ENCODE peak calls at places on chromosomes 12 and 14, in six cellular contexts. S is activated naive CD8-positive, alpha-beta T cell treated with anti-CD3 and anti-CD28 coated beads for 36 hours; N is cardiac fibroblast; K is H7; J is astrocyte of the spinal cord; F is HTR-8/SVneo. I is an unnamed sample.

GRCh38 chr12:108236366-108236765 is 102.7 kb downstream of the CMKLR1 start:
- DNase-seq in S (no peak), N (no peak), K (no peak), J (no peak), F (no peak), I (no peak)

GRCh38 chr14:21084988-21085853 is 13.2 kb downstream of the ZNF219 start:
- DNase-seq in S (no peak), N (peak), K (no peak), J (peak), F (no peak), I (no peak)

GRCh38 chr14:100883789-100884101 is 19.8 kb downstream of the RTL1 start:
- DNase-seq in S (no peak), N (no peak), K (no peak), J (no peak), F (no peak), I (no peak)

GRCh38 chr14:93028724-93029076 is 87.0 kb downstream of the ITPK1 start:
- DNase-seq in S (no peak), N (no peak), K (no peak), J (no peak), F (no peak), I (no peak)

GRCh38 chr12:388547-389137 is 478 bp downstream of the KDM5A start:
- DNase-seq in S (peak), N (peak), K (peak), J (peak), F (no peak), I (no peak)

GRCh38 chr12:12938541-12938940 is 13.4 kb downstream of the GPRC5D start:
- DNase-seq in S (no peak), N (no peak), K (no peak), J (no peak), F (no peak), I (no peak)

GRCh38 chr12:108833355-108833733 is 24.0 kb downstream of the SSH1 start:
- DNase-seq in S (no peak), N (peak), K (no peak), J (peak), F (peak), I (peak)

GRCh38 chr12:105835505-105835904 is 303.2 kb downstream of the NUAK1 start:
- DNase-seq in S (no peak), N (no peak), K (no peak), J (no peak), F (no peak), I (no peak)

GRCh38 chr12:57896139-57896436 is 45.3 kb upstream of the ATP23 start:
- DNase-seq in S (no peak), N (peak), K (no peak), J (peak), F (no peak), I (no peak)

GRCh38 chr12:32690927-32691326 is 11.8 kb downstream of the DNM1L start:
- DNase-seq in S (no peak), N (no peak), K (no peak), J (no peak), F (no peak), I (no peak)

GRCh38 chr14:92665699-92666110 is 82.7 kb downstream of the LGMN start:
- DNase-seq in S (no peak), N (no peak), K (no peak), J (no peak), F (no peak), I (no peak)

GRCh38 chr12:121580959-121581680 is at the start of gene KDM2B:
- DNase-seq in S (no peak), N (peak), K (no peak), J (peak), F (no peak), I (no peak)

GRCh38 chr14:64541261-64541970 is 875 bp downstream of the HSPA2 start:
- DNase-seq in S (peak), N (no peak), K (no peak), J (no peak), F (no peak), I (no peak)

GRCh38 chr12:124454735-124455134 is 112.7 kb downstream of the NCOR2 start:
- DNase-seq in S (no peak), N (peak), K (no peak), J (peak), F (no peak), I (no peak)

GRCh38 chr12:104280703-104281458 is 22.7 kb upstream of the EID3 start:
- DNase-seq in S (no peak), N (peak), K (no peak), J (peak), F (peak), I (peak)

GRCh38 chr12:50786498-50787231 is 22.8 kb downstream of the ATF1 start:
- DNase-seq in S (no peak), N (peak), K (no peak), J (peak), F (peak), I (peak)

GRCh38 chr14:23141706-23142467 is 22.8 kb upstream of the CEBPE start:
- DNase-seq in S (no peak), N (peak), K (no peak), J (peak), F (peak), I (no peak)

GRCh38 chr14:66974397-66975025 is 214.7 kb upstream of the GARIN2 start:
- DNase-seq in S (no peak), N (peak), K (no peak), J (peak), F (peak), I (peak)

GRCh38 chr12:1801285-1801975 is 18.9 kb upstream of the LRTM2 start:
- DNase-seq in S (no peak), N (no peak), K (peak), J (no peak), F (no peak), I (no peak)

GRCh38 chr12:49296836-49297694 is 2.1 kb downstream of the PRPH start:
- DNase-seq in S (peak), N (no peak), K (peak), J (no peak), F (peak), I (peak)

GRCh38 chr12:32478858-32479257 is 79.5 kb downstream of the FGD4 start:
- DNase-seq in S (no peak), N (no peak), K (no peak), J (no peak), F (no peak), I (no peak)

GRCh38 chr12:12439636-12440035 is 82.8 kb downstream of the BORCS5 start:
- DNase-seq in S (peak), N (peak), K (no peak), J (peak), F (peak), I (no peak)

GRCh38 chr12:125110641-125111360 is 45.6 kb downstream of the AACS start:
- DNase-seq in S (no peak), N (peak), K (no peak), J (peak), F (no peak), I (no peak)

GRCh38 chr14:33589334-33589733 is 361.5 kb downstream of the EGLN3 start:
- DNase-seq in S (no peak), N (peak), K (no peak), J (peak), F (peak), I (no peak)

GRCh38 chr12:39401459-39401858 is 41.5 kb downstream of the KIF21A start:
- DNase-seq in S (no peak), N (peak), K (no peak), J (peak), F (no peak), I (no peak)

GRCh38 chr12:53427905-53428594 is 4.4 kb downstream of the AMHR2 start:
- DNase-seq in S (peak), N (peak), K (no peak), J (peak), F (peak), I (peak)

I was measured in SW 1271.